ENCODE peak calls at places on chromosomes 7 and 10, in four cellular contexts. O is PC-3, R is Karpas-422, T is kidney. H is an unnamed sample.

GRCh38 chr7:106369816-106370215 is 85.0 kb upstream of the NAMPT start:
- DNase-seq in O (no peak), R (peak), T (no peak), H (peak)

GRCh38 chr10:16816142-16816541 is 1.1 kb downstream of the RSU1 start:
- DNase-seq in O (peak), R (no peak), T (no peak), H (peak)

GRCh38 chr7:133829336-133829897 is 297.7 kb upstream of the LRGUK start:
- DNase-seq in O (no peak), R (no peak), T (no peak), H (peak)

GRCh38 chr10:77602231-77602912 is 35.2 kb downstream of the KCNMA1 start:
- DNase-seq in O (peak), R (peak), T (no peak), H (peak)

GRCh38 chr7:154684651-154685563 is 318.0 kb downstream of the PAXIP1 start:
- DNase-seq in O (no peak), R (no peak), T (no peak), H (no peak)

GRCh38 chr7:44883961-44884360 is 1.4 kb downstream of the PURB start:
- DNase-seq in O (no peak), R (no peak), T (no peak), H (no peak)

GRCh38 chr10:117933036-117933435 is 113.7 kb downstream of the RAB11FIP2 start:
- DNase-seq in O (peak), R (no peak), T (no peak), H (no peak)

GRCh38 chr10:11875183-11875498 is 52.0 kb downstream of the PROSER2 start:
- DNase-seq in O (no peak), R (no peak), T (no peak), H (no peak)

DNA sequence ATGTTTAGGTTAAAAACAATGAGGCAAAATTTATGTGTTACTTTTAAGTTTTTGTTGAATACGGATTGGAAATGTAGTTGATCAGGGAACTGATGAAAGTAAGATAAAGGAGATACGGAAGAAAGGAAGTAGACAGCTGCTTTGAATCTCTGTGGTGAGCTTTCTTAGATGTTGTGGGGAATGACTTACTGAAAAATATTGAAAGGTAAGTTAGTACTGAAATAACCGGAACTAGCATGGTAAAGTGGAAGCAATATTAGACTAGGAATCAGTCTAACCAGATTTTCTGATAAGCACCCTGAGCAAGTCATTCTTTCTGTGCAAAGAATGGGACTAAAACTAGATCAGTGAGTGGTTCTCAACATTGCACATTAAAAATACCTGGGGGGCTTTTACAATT is 34.9 kb downstream of the LUC7L2 start:
- DNase-seq in O (no peak), R (no peak), T (no peak), H (no peak)
- H3K4me3 ChIP-seq in O (no peak), R (no peak), T (no peak), H (no peak)

GRCh38 chr7:114104035-114104434 is 185.2 kb upstream of the PPP1R3A start:
- DNase-seq in O (no peak), R (no peak), T (no peak), H (peak)

GRCh38 chr7:114099337-114099736 is 180.5 kb upstream of the PPP1R3A start:
- DNase-seq in O (no peak), R (no peak), T (no peak), H (no peak)

GRCh38 chr7:114102131-114102530 is 183.3 kb upstream of the PPP1R3A start:
- DNase-seq in O (no peak), R (no peak), T (no peak), H (no peak)

GRCh38 chr7:114100810-114101209 is 182.0 kb upstream of the PPP1R3A start:
- DNase-seq in O (no peak), R (no peak), T (no peak), H (no peak)

DNA sequence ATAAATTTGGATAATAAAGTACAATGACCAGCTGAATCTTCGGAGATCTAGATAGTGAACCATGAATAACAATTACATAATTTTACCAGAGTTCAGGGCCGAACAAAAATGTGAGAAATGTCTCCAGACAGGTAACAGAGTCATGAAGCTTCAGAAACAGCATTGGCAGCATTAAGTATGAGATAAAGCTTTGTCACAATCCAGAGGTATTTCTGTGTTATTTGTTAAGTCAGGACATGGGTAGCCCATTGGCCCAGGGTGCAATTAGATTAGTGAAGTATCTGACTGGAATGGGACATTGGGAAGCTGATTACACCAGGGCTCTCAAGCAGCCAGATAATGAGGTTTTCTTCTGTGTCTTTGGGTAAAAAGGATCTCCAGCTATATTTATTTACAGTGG is 184.2 kb upstream of the PPP1R3A start:
- DNase-seq in O (no peak), R (no peak), T (no peak), H (no peak)
- H3K9ac ChIP-seq in O (no peak), R (no peak), T (no peak), H (no peak)

DNA sequence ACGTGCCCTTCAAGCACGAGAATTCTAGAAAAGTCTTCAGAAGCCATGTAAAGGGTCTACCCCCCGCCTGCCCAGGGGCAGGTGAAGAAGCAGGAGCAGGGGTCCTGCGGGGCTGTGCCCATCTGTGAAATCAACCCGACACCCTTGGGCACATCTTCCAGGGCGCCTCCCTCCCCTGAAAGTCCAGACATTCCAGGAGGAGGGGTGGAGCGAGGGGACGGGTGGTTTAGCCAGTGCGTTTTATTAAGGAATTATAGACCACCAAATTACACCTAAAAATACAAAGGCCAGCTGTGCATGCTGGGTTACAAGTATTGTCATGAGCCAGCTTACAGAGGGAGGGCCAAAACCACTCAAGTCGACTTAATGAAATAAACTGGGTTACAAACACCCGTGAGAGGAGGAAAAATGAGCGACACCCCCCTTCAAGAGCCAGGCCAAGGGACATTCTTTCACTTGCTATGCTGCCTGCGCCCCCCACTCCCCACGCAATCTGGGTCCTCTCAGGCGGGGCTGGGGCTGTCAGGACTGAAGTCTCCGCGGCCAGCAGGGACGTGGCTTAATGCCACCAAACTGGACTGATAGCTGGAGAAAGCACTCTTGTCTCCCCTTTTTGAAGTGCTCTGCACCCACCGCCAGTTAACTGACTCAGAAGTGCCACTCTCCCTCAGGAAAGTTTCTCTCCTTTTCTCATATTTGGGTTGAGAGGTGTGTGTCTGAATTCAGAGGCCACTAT is 360.3 kb downstream of the FRMD4A start:
- DNase-seq in O (no peak), R (no peak), T (no peak), H (no peak)
- H3K4me3 ChIP-seq in O (no peak), R (no peak), T (peak), H (no peak)

GRCh38 chr10:132471125-132471451 is 66.5 kb upstream of the INPP5A start:
- DNase-seq in O (no peak), R (no peak), T (no peak), H (no peak)

GRCh38 chr10:132468201-132468600 is 69.4 kb upstream of the INPP5A start:
- DNase-seq in O (no peak), R (no peak), T (no peak), H (no peak)

GRCh38 chr10:132468651-132469050 is 68.9 kb upstream of the INPP5A start:
- DNase-seq in O (no peak), R (no peak), T (peak), H (no peak)

GRCh38 chr10:132470306-132471124 is 67.1 kb upstream of the INPP5A start:
- DNase-seq in O (no peak), R (peak), T (peak), H (no peak)

DNA sequence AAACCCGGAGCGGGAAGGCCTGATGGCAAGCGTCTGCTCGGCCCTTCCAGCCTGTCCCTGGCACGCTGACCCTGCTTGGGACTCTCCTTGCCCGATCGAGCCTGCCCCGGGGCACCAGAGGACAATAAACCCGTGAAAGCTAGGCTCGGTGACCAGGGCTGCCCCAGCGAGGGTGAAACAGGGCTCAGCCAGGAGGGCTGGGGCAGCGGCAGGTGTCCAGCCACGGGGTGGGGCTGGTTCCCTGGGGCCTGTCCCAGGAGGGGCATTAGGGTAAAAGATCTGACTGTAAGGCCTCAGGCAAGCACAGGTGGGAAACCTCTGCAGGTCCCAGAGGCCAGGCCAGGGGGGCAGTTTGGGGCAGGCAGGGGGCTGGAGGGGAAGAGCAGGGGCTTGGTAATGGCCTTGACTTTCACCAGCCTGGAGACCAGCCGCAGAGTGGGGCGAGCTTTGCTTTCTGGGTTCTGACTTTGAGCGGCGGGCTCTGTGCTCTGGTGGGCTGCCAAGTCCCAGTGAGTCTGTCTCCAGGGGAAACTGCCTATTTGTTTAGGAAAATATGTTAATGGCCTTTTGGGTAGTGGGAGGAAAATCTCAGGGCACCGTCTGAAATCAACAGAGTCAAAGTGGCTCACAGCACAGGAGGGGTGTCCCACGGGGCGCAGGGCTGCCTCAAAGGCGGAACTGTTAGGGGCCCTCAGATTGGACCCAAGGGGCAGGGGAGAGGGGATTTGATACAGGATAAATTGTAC is 68.2 kb upstream of the INPP5A start:
- DNase-seq in O (no peak), R (peak), T (peak), H (no peak)
- H3K9ac ChIP-seq in O (no peak), R (peak), T (no peak), H (no peak)

GRCh38 chr10:99329238-99329890 is at the start of gene CNNM1:
- DNase-seq in O (peak), R (no peak), T (peak), H (peak)
- H3K4me3 ChIP-seq in O (peak), R (no peak), T (peak), H (peak)

GRCh38 chr7:114084381-114085312 is 165.8 kb upstream of the PPP1R3A start:
- DNase-seq in O (no peak), R (no peak), T (peak), H (no peak)
- H3K9ac ChIP-seq in O (no peak), R (no peak), T (peak), H (peak)

DNA sequence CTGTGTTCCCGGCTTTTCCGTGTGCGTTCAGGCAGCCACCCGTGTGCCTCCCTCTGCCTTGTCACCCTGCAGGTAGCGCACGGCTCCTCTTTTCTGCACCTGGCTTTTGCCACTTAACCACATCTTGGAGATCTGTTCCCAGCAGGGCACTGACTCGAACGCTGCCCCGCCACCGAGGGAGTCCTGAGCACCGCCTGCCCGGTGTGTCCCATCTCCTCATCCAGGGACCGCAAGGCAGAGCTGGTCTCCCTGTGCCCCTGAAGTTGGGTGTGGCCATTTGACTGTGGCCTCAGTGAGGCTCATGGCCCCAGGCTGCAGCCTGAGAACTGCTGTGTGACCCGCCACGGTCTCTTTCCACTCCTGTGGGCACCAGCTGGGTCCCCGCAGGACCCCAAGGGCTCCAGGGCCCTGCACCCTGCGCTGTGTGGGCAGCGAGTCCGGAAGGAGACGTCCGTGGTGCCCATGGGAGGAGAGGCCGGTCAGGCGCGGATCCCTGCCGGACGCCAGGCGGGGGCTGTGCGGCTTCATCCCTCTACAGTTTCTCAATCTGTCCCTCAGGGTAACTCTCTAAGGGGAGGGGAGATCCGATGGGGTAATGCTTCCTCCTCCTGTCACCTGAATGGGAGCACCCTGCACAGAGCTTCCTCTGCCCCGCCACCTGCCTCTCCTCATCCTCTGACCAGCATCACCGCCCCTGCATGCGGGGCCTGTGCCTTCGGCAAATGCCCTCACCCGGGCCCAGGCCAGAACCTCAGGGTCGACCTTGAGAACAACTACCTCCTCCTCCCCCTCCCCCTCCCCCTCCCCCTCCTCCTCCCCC is 1.8 kb upstream of the INTS1 start:
- DNase-seq in O (peak), R (peak), T (peak), H (no peak)
- H3K4me3 ChIP-seq in O (no peak), R (peak), T (no peak), H (no peak)

GRCh38 chr10:24446739-24447138 is 237.8 kb downstream of the KIAA1217 start:
- DNase-seq in O (peak), R (no peak), T (no peak), H (peak)
- H3K9ac ChIP-seq in O (no peak), R (no peak), T (no peak), H (no peak)

DNA sequence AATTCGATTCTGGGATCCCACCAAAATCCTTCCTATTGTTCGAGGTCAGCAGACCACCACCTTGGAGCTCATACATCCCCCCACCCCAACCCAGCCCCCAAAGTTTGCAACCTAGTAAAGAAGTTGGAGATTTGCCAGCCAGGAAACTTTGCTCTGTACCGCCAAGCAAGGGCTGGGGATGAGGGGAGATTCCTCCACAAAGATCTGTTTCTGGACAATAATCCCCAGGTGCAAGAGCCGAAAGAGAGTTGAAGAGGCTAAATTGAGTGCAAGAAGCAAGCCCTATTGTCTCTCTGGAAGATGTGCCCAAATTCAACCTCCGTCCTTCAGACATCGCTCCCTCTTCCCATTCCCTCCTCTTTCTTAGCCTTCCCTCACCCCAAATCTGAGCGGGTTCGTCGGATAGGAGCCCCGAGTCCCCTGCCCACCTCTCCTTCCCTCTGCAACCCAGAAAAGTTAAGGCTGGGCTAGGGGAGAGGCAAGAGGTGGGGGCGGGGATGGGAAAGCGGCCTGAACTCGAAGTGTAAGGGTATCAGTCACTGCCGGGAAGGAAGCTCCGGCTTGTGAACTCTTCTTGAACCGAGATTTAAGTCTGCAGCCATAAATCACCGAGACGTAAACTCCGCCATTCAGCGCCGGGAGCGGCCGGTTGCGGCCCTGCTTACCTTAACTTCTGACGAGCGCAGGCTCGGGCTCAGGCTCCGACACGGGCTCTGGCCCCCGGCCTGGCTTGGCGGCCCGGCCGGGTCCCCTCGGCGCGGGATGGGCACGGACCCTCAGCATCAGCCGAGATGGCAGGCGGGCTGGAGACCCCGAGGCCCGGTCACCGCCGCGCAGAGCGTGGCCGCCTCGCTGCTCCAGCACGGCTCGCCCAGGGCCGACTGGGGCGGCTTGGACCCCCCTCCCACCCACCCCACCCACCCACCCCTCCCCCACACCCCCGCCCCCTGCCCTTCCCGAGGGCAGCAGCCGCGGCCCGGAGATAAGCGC is 10.8 kb upstream of the HOXA2 start:
- DNase-seq in O (peak), R (no peak), T (peak), H (no peak)
- H3K4me3 ChIP-seq in O (peak), R (no peak), T (peak), H (peak)

GRCh38 chr10:73907841-73908517 is 3.0 kb upstream of the PLAU start:
- DNase-seq in O (peak), R (no peak), T (peak), H (peak)

GRCh38 chr10:73906524-73907447 is 4.1 kb upstream of the PLAU start:
- DNase-seq in O (peak), R (no peak), T (peak), H (peak)

GRCh38 chr10:73902351-73902750 is 8.6 kb upstream of the PLAU start:
- DNase-seq in O (no peak), R (no peak), T (peak), H (no peak)

GRCh38 chr10:73908853-73909611 is 1.9 kb upstream of the PLAU start:
- DNase-seq in O (peak), R (peak), T (no peak), H (peak)

GRCh38 chr10:73905256-73906018 is 5.5 kb upstream of the PLAU start:
- DNase-seq in O (peak), R (no peak), T (peak), H (no peak)
- H3K9ac ChIP-seq in O (peak), R (no peak), T (no peak), H (no peak)